ENCODE peak calls at places on chromosome 2, in nine cellular contexts. J is ovary; E is NCI-H1105 treated with DMSO at 0.1 percent for 48 hours; Z is nephron progenitor cell; A is bronchial epithelial cell; V is naive thymus-derived CD8-positive, alpha-beta T cell; R is stimulated activated CD8-positive, alpha-beta memory T cell treated with anti-CD3 and anti-CD28 coated beads, Interleukin-7, amount 100 ng/mL, for 1 hour; O is chondrocyte; C is endothelial cell. F is an unnamed sample.

GRCh38 chr2:56014075-56014730 is 90.6 kb upstream of the EFEMP1 start:
- DNase-seq in R (no peak), V (no peak), Z (no peak), A (no peak), J (no peak), O (no peak), E (no peak), C (no peak), F (peak; percentile 69)

GRCh38 chr2:239600194-239600593 is 199.4 kb upstream of the HDAC4 start:
- DNase-seq in E (no peak), C (no peak), Z (no peak), J (peak; percentile 0), R (no peak), A (no peak), O (no peak), V (no peak), F (no peak)

GRCh38 chr2:189522435-189523151 is 58.0 kb downstream of the SLC40A1 start:
- DNase-seq in J (no peak), V (no peak), E (no peak), R (no peak), O (no peak), A (peak; percentile 8), Z (no peak), C (no peak), F (no peak)

GRCh38 chr2:37625781-37626548 is 45.5 kb downstream of the CDC42EP3 start:
- DNase-seq in E (peak; percentile 8), A (no peak), Z (no peak), O (no peak), R (no peak), J (peak; percentile 39), V (peak; percentile 80), C (no peak), F (no peak)

GRCh38 chr2:164843346-164843841 is 1.8 kb upstream of the COBLL1 start:
- DNase-seq in O (no peak), J (no peak), E (no peak), A (peak; percentile 88), V (no peak), C (no peak), Z (no peak), R (no peak), F (no peak)

GRCh38 chr2:56234241-56234640 is 50.5 kb downstream of the CCDC85A start:
- DNase-seq in A (no peak), C (no peak), O (no peak), J (no peak), Z (no peak), V (no peak), E (no peak), R (no peak), F (no peak)

GRCh38 chr2:120596990-120597594 is 138.6 kb upstream of the GLI2 start:
- DNase-seq in O (peak; percentile 39), J (peak; percentile 45), V (no peak), R (no peak), C (no peak), E (no peak), Z (no peak), A (no peak), F (no peak)

GRCh38 chr2:174180165-174180724 is 68.1 kb downstream of the OLA1 start:
- DNase-seq in E (peak; percentile 4), J (no peak), O (no peak), C (no peak), Z (no peak), V (no peak), A (peak; percentile 29), R (no peak), F (no peak)

GRCh38 chr2:189836644-189837043 is 52.4 kb downstream of the PMS1 start:
- DNase-seq in R (no peak), E (peak; percentile 43), J (no peak), A (peak; percentile 58), O (no peak), V (no peak), Z (no peak), C (no peak), F (no peak)

GRCh38 chr2:150339951-150340350 is 147.5 kb downstream of the RND3 start:
- DNase-seq in C (no peak), V (no peak), J (no peak), A (no peak), Z (no peak), O (no peak), E (peak; percentile 80), R (no peak), F (no peak)

GRCh38 chr2:160392201-160392600 is 101.4 kb downstream of the RBMS1 start:
- DNase-seq in O (no peak), J (no peak), C (no peak), Z (no peak), A (no peak), E (no peak), R (no peak), V (no peak), F (no peak)

GRCh38 chr2:3631851-3632659 is 25.9 kb upstream of the ALLC start:
- DNase-seq in C (no peak), R (no peak), O (peak; percentile 71), V (no peak), Z (no peak), A (no peak), E (no peak), J (peak; percentile 43), F (no peak)

GRCh38 chr2:31304831-31305230 is 70.9 kb downstream of the EHD3 start:
- DNase-seq in V (no peak), C (no peak), O (no peak), A (no peak), R (no peak), Z (no peak), E (no peak), J (no peak), F (no peak)

GRCh38 chr2:38443021-38443541 is 66.0 kb upstream of the ATL2 start:
- DNase-seq in O (no peak), A (peak; percentile 78), Z (no peak), R (no peak), E (no peak), V (no peak), J (no peak), C (no peak), F (no peak)

GRCh38 chr2:38685116-38685735 is 19.3 kb downstream of the GALM start:
- DNase-seq in A (peak; percentile 59), R (no peak), Z (no peak), O (no peak), E (no peak), J (no peak), C (no peak), V (no peak), F (no peak)

GRCh38 chr2:85433511-85434089 is 15.1 kb downstream of the SH2D6 start:
- DNase-seq in O (no peak), A (peak; percentile 78), E (peak; percentile 15), V (no peak), Z (no peak), C (no peak), J (peak; percentile 91), R (no peak), F (no peak)

GRCh38 chr2:17442334-17442733 is 75.9 kb downstream of the RAD51AP2 start:
- DNase-seq in E (no peak), V (no peak), O (no peak), C (no peak), R (no peak), A (peak; percentile 75), Z (no peak), J (no peak), F (no peak)

GRCh38 chr2:198664349-198664748 is 793.4 kb downstream of the SATB2 start:
- DNase-seq in V (no peak), R (no peak), Z (no peak), J (no peak), E (no peak), O (no peak), C (no peak), A (no peak), F (no peak)

GRCh38 chr2:41930807-41931566 is 116.8 kb upstream of the PKDCC start:
- DNase-seq in O (no peak), C (no peak), E (no peak), Z (no peak), A (no peak), R (no peak), J (no peak), V (no peak), F (no peak)